ENCODE peak calls at places on chromosomes 5 and 9, in five cellular contexts. K, S, X, Y and U are unnamed samples.
A peak's percentile ranks its signal among the peaks of the same experiment; 100 is the strongest.

GRCh38 chr9:35510745-35511428 is 21.0 kb downstream of the RUSC2 start:
- DNase-seq in X (peak; percentile 95), K (peak; percentile 98), Y (peak; percentile 88), S (no peak), U (peak; percentile 63)

GRCh38 chr5:137491121-137491520 is 8.0 kb downstream of the SPOCK1 start:
- DNase-seq in X (no peak), K (peak; percentile 88), S (no peak), Y (no peak), U (no peak)

GRCh38 chr9:22241611-22242010 is 205.0 kb upstream of the DMRTA1 start:
- DNase-seq in S (no peak), Y (no peak), K (no peak), X (no peak), U (no peak)

GRCh38 chr5:1525624-1525985 is 1.8 kb upstream of the LPCAT1 start:
- DNase-seq in S (no peak), K (no peak), X (no peak), Y (no peak), U (no peak)

GRCh38 chr5:166324372-166324771 is 1967.1 kb upstream of the WWC1 start:
- DNase-seq in S (no peak), K (no peak), Y (no peak), X (no peak), U (no peak)

GRCh38 chr9:18824095-18824666 is 208.8 kb downstream of the SAXO1 start:
- DNase-seq in S (no peak), X (no peak), Y (peak; percentile 49), K (no peak), U (no peak)

GRCh38 chr5:43482490-43483064 is 1.1 kb downstream of the TMEM267 start:
- DNase-seq in S (no peak), K (peak; percentile 51), Y (no peak), X (no peak), U (no peak)

GRCh38 chr5:111697881-111698757 is 58.9 kb downstream of the NREP start:
- DNase-seq in Y (peak; percentile 24), X (no peak), S (no peak), K (peak; percentile 53), U (no peak)

GRCh38 chr5:176151286-176151685 is 86.9 kb upstream of the SIMC1 start:
- DNase-seq in X (no peak), S (no peak), Y (no peak), K (peak; percentile 69), U (no peak)

GRCh38 chr5:73160239-73160671 is 12.7 kb upstream of the TMEM174 start:
- DNase-seq in S (no peak), X (no peak), K (peak; percentile 70), Y (no peak), U (no peak)

GRCh38 chr5:108703313-108703712 is 44.4 kb upstream of the FER start:
- DNase-seq in K (no peak), X (no peak), Y (no peak), S (no peak), U (no peak)

GRCh38 chr5:95244479-95244878 is 40.4 kb downstream of the MCTP1 start:
- DNase-seq in Y (no peak), K (no peak), X (no peak), S (no peak), U (no peak)

GRCh38 chr5:124172389-124173003 is 573.9 kb downstream of the ZNF608 start:
- DNase-seq in S (no peak), K (no peak), Y (no peak), X (no peak), U (no peak)

GRCh38 chr5:93162201-93162654 is 418.8 kb downstream of the NR2F1-AS1 start:
- DNase-seq in X (no peak), Y (no peak), S (no peak), K (peak; percentile 81), U (no peak)

GRCh38 chr9:133685653-133686504 is 49.7 kb downstream of the DBH start:
- DNase-seq in S (no peak), Y (no peak), K (no peak), X (no peak), U (no peak)

GRCh38 chr5:147481376-147481775 is 28.5 kb downstream of the DPYSL3 start:
- DNase-seq in S (no peak), Y (no peak), X (no peak), K (peak; percentile 98), U (no peak)

GRCh38 chr5:102718819-102719218 is 36.3 kb upstream of the PAM start:
- DNase-seq in X (no peak), K (peak; percentile 30), S (no peak), Y (no peak), U (no peak)

GRCh38 chr9:14271078-14271673 is 42.8 kb downstream of the NFIB start:
- DNase-seq in X (peak; percentile 69), S (no peak), Y (peak; percentile 77), K (peak; percentile 90), U (no peak)
- H3K4me3 ChIP-seq in X (no peak overlapping the region), S (no peak overlapping the region), Y (no peak overlapping the region), K (no peak overlapping the region), U (peak overlapping the region; percentile 33)

DNA sequence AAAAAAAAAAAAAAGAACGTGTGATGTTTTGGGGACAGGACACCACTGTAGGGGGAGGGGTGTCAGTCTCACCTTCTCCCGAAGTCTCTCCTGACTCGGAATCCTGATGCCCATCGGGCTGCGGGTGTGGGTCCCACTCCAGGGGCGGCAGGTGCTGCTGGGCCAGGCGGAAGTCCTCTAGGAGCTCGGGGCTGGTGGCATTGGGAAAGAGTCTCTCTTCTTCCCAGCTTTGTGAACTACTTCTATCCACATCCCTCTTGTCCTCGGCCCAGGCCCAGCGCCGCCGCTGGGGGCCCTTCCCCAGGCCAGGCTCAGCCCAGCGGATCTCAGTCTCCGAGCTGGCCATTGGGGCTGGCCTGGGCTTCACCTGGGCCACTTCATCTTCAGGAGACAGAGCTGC is 6.8 kb downstream of the AKNA start:
- DNase-seq in K (no peak), X (no peak), S (no peak), Y (no peak), U (no peak)
- H3K4me1 ChIP-seq in K (peaks cover 24% of the 10 kb centered on the region), X (peaks cover 47% of the 10 kb centered on the region), S (peaks cover 92% of the 10 kb centered on the region), Y (peaks cover 23% of the 10 kb centered on the region), U (peaks cover 78% of the 10 kb centered on the region)

GRCh38 chr9:121545148-121545874 is 45.7 kb upstream of the GGTA1 start:
- DNase-seq in X (no peak), Y (no peak), S (no peak), K (no peak), U (no peak)
- H3K4me3 ChIP-seq in X (no peak overlapping the region), Y (no peak overlapping the region), S (no peak overlapping the region), K (no peak overlapping the region), U (peak overlapping the region; percentile 50)

GRCh38 chr5:66633754-66634153 is 37.6 kb downstream of the MAST4 start:
- DNase-seq in S (no peak), Y (peak; percentile 8), K (no peak), X (no peak), U (no peak)

GRCh38 chr5:66634601-66635000 is 38.4 kb downstream of the MAST4 start:
- DNase-seq in K (no peak), S (no peak), Y (no peak), X (no peak), U (no peak)

GRCh38 chr5:66629446-66629845 is 33.3 kb downstream of the MAST4 start:
- DNase-seq in K (no peak), X (no peak), S (no peak), Y (no peak), U (no peak)
- H3K4me1 ChIP-seq in K (no peaks in the 10 kb centered on the region), X (no peaks in the 10 kb centered on the region), S (no peaks in the 10 kb centered on the region), Y (no peaks in the 10 kb centered on the region), U (no peaks in the 10 kb centered on the region)

DNA sequence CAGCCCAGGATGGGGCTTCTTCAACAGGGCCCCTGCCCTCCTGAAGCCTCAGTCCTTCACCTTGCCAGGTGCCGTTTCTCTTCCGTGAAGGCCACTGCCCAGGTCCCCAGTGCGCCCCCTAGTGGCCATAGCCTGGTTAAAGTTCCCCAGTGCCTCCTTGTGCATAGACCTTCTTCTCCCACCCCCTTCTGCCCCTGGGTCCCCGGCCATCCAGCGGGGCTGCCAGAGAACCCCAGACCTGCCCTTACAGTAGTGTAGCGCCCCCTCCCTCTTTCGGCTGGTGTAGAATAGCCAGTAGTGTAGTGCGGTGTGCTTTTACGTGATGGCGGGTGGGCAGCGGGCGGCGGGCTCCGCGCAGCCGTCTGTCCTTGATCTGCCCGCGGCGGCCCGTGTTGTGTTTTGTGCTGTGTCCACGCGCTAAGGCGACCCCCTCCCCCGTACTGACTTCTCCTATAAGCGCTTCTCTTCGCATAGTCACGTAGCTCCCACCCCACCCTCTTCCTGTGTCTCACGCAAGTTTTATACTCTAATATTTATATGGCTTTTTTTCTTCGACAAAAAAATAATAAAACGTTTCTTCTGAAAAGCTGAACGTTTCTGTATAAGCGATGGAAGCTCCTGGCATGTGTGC is 23.6 kb downstream of the PCDHGC5 start:
- DNase-seq in X (peak; percentile 92), S (peak; percentile 79), Y (peak; percentile 90), K (peak; percentile 59), U (peak; percentile 63)
- H3K4me3 ChIP-seq in X (peak overlapping the region; percentile 71), S (peak overlapping the region; percentile 65), Y (peak overlapping the region; percentile 39), K (no peak overlapping the region), U (peak overlapping the region; percentile 81)

DNA sequence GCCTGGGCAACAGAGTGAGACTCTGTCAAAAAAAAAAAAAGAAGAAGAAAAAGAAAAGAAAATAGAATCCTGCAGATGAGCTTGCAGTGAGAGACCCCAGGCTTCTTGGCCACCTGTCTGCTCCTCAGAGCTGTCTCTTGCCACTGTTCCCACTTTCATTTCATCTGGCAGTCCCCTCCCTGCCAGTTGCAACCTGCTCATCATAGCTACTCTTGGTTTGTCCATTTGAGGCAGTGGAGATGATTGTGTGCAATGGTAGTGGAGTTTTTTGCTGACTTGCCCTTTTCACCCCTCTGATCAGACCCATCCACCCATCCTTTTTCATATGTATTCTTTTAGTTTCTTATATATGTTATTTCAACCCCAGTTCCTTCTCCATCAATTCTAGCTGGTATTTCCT is 28.7 kb downstream of the ANKRD33B start:
- DNase-seq in K (no peak), Y (no peak), S (no peak), X (peak; percentile 31), U (no peak)
- H3K4me1 ChIP-seq in K (peaks cover 15% of the 10 kb centered on the region), Y (peaks cover 5% of the 10 kb centered on the region), S (peaks cover 7% of the 10 kb centered on the region), X (peaks cover 3% of the 10 kb centered on the region), U (peaks cover 41% of the 10 kb centered on the region)